ENCODE peak calls at places on chromosomes 2 and 18, in six cellular contexts. P is heart left ventricle, D is GM13976, R is mucosa of descending colon, O is HFF-Myc, J is AG04449. W is an unnamed sample.

GRCh38 chr2:46010925-46011490 is 286.2 kb upstream of the EPAS1 start:
- DNase-seq in R (no peak), O (peak), D (peak), P (no peak), J (no peak), W (no peak)

GRCh38 chr2:42132966-42133641 is 36.0 kb upstream of the EML4 start:
- DNase-seq in R (peak), P (peak), J (peak), D (peak), O (peak), W (peak)

GRCh38 chr2:11212645-11213044 is 57.4 kb downstream of the SLC66A3 start:
- DNase-seq in D (no peak), J (no peak), R (no peak), P (no peak), O (no peak), W (no peak)

GRCh38 chr2:8906208-8906607 is 68.8 kb upstream of the KIDINS220 start:
- DNase-seq in O (peak), R (no peak), J (no peak), D (no peak), P (no peak), W (no peak)

GRCh38 chr2:235665656-235666239 is 171.9 kb downstream of the AGAP1 start:
- DNase-seq in P (no peak), J (no peak), D (no peak), O (no peak), R (no peak), W (peak)

GRCh38 chr2:63537306-63537705 is 51.0 kb downstream of the WDPCP start:
- DNase-seq in P (no peak), R (no peak), J (no peak), O (no peak), D (no peak), W (no peak)

GRCh38 chr2:11187083-11187619 is 31.9 kb downstream of the SLC66A3 start:
- DNase-seq in J (no peak), R (no peak), O (peak), P (no peak), D (no peak), W (no peak)

GRCh38 chr2:229586012-229586411 is 128.3 kb downstream of the DNER start:
- DNase-seq in R (no peak), D (no peak), P (no peak), J (no peak), O (no peak), W (no peak)

GRCh38 chr2:108215794-108216211 is 24.0 kb upstream of the SULT1C3 start:
- DNase-seq in J (no peak), D (peak), R (peak), O (no peak), P (no peak), W (no peak)

GRCh38 chr2:196268538-196269338 is 97.4 kb upstream of the STK17B start:
- DNase-seq in D (no peak), J (no peak), O (no peak), P (no peak), R (no peak), W (no peak)

GRCh38 chr18:75247601-75248421 is 37.2 kb downstream of the TSHZ1 start:
- DNase-seq in J (no peak), D (no peak), O (no peak), R (no peak), P (no peak), W (no peak)

GRCh38 chr2:207241198-207241597 is 75.5 kb upstream of the KLF7 start:
- DNase-seq in O (no peak), R (no peak), P (no peak), D (no peak), J (no peak), W (no peak)

GRCh38 chr2:15521782-15522181 is 39.4 kb downstream of the NBAS start:
- DNase-seq in D (no peak), O (peak), R (no peak), J (no peak), P (no peak), W (no peak)

GRCh38 chr2:128374001-128374710 is 55.5 kb upstream of the HS6ST1 start:
- DNase-seq in R (no peak), O (peak), J (peak), P (no peak), D (no peak), W (no peak)

GRCh38 chr2:234427081-234428058 is 69.5 kb downstream of the ARL4C start:
- DNase-seq in P (no peak), J (peak), O (no peak), D (no peak), R (no peak), W (no peak)

GRCh38 chr2:112092286-112093041 is 37.4 kb downstream of the TMEM87B start:
- DNase-seq in J (peak), P (no peak), O (peak), R (no peak), D (no peak), W (no peak)

GRCh38 chr2:172251231-172251630 is 148.5 kb upstream of the DLX2 start:
- DNase-seq in O (no peak), J (no peak), R (no peak), D (no peak), P (no peak), W (no peak)

GRCh38 chr2:240400319-240401161 is 34.9 kb upstream of the GPC1 start:
- DNase-seq in O (no peak), P (no peak), D (no peak), J (no peak), R (peak), W (no peak)

GRCh38 chr2:228731517-228731916 is 539.6 kb downstream of the PID1 start:
- DNase-seq in D (no peak), J (peak), R (no peak), O (peak), P (no peak), W (no peak)

GRCh38 chr18:79400091-79400590 is 4.4 kb downstream of the NFATC1 start:
- DNase-seq in O (no peak), R (peak), P (peak), J (no peak), D (peak), W (peak)

GRCh38 chr2:236580746-236581355 is 11.2 kb downstream of the ACKR3 start:
- DNase-seq in O (no peak), D (no peak), P (no peak), J (no peak), R (no peak), W (no peak)

GRCh38 chr2:54629914-54630609 is 93.4 kb upstream of the EML6 start:
- DNase-seq in J (no peak), P (peak), D (peak), R (peak), O (no peak), W (no peak)

GRCh38 chr2:157283468-157283867 is 26.0 kb downstream of the GALNT5 start:
- DNase-seq in O (no peak), R (no peak), P (no peak), J (no peak), D (no peak), W (no peak)

GRCh38 chr18:28854964-28855363 is 678.0 kb upstream of the CDH2 start:
- DNase-seq in R (no peak), D (no peak), O (no peak), J (no peak), P (no peak), W (no peak)

GRCh38 chr18:49865401-49865800 is 52.1 kb upstream of the ACAA2 start:
- DNase-seq in R (peak), D (no peak), O (no peak), J (no peak), P (no peak), W (no peak)

GRCh38 chr18:45954070-45954712 is 12.9 kb downstream of the EPG5 start:
- DNase-seq in J (peak), P (no peak), D (no peak), O (peak), R (no peak), W (no peak)

GRCh38 chr2:97995026-97995733 is 568 bp downstream of the TMEM131 start:
- DNase-seq in D (peak), P (peak), J (no peak), R (peak), O (no peak), W (peak)

GRCh38 chr2:112621792-112622527 is 23.8 kb upstream of the SLC20A1 start:
- DNase-seq in O (no peak), D (no peak), R (no peak), P (no peak), J (no peak), W (no peak)

GRCh38 chr2:166042768-166043390 is 84.9 kb downstream of the SCN1A start:
- DNase-seq in O (no peak), R (no peak), D (no peak), J (no peak), P (no peak), W (no peak)

DNA sequence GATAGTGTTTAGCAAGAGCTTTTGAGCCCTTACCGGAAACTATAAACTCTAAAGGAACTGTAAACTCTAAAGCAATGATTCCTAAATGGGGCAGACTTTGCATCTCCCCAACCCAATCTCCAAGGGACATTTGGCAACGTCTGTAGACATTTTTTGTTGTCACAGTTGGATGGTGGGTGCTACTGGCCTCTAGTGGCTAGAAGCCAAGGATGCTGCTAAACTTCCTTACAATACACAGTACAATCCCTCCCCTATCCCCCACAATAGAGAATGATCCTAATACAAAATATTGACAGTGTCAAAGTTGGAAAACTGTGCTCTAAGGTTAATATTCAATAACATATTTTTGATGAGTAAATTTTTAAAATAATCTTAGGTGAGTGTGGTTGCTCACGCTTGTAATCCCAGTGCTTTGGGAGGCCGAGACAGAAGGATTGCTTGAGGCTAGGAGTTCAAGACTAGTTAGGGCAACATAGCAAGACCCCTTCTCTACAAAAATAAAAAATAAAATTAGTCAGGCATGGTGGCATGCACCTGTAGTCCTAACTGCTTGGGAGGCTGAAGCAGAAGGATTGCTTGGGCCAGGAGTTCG is 66.7 kb downstream of the PTPN4 start:
- DNase-seq in O (peak), P (no peak), D (peak), J (no peak), R (no peak), W (no peak)
- TF ChIP-seq CTCF in O (peak), P (peak), D (peak), J (peak), R (peak), W (peak)

GRCh38 chr2:26776195-26776594 is 9.7 kb upstream of the CENPA start:
- DNase-seq in P (no peak), R (no peak), J (no peak), D (no peak), O (no peak), W (no peak)

GRCh38 chr2:26780203-26780760 is 5.6 kb upstream of the CENPA start:
- DNase-seq in J (no peak), D (no peak), O (no peak), R (no peak), P (no peak), W (no peak)

GRCh38 chr2:26782876-26783704 is 2.8 kb upstream of the CENPA start:
- DNase-seq in P (no peak), R (peak), D (no peak), O (no peak), J (no peak), W (no peak)

GRCh38 chr2:26778076-26778475 is 7.8 kb upstream of the CENPA start:
- DNase-seq in R (no peak), J (no peak), D (no peak), O (no peak), P (no peak), W (no peak)

GRCh38 chr2:26778507-26778906 is 7.3 kb upstream of the CENPA start:
- DNase-seq in O (no peak), R (no peak), J (no peak), P (no peak), D (no peak), W (no peak)
- TF ChIP-seq CTCF in O (no peak), R (no peak), J (no peak), P (no peak), D (no peak), W (no peak)

DNA sequence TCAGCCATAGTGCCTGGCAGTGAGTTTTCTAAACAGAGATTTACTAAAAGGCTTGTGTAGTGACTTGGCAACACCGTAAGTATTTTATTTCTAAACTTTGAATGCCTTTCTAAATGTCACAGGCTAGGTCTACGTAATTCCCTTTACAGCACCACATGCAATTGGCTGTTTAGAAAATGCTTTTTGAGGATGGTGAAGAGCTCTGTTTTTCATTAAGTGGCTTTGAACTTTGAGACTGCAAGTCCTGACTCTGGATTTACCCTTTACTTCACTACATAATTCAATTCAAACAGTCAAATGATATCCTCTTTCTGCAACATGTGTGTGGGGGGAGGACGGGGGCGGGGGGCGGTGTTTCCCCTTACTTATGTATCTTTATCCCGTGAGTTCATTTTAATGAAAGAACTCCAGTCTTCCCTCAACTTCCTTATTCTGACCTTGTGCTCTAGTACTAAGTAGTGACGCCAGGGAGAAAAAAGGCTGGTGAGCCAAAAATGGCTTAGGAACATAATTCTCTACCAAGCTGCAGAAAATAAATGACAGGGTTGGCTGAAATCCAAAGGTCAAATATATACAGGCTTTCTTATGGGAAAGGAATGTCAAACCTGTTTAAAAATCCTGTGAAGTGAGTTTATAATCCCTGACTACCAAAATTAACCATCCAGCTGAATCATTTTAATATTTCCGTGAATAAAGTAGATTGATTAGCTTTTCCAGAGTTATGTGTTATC is 119.6 kb downstream of the SLC8A1 start:
- DNase-seq in R (no peak), P (no peak), J (no peak), O (peak), D (no peak), W (no peak)
- TF ChIP-seq CTCF in R (no peak), P (no peak), J (no peak), O (no peak), D (no peak), W (no peak)

GRCh38 chr2:232668805-232669444 is 28.2 kb upstream of the GIGYF2 start:
- DNase-seq in R (no peak), O (no peak), P (peak), D (no peak), J (no peak), W (peak)
- TF ChIP-seq CTCF in R (no peak), O (peak), P (peak), D (no peak), J (peak), W (peak)

DNA sequence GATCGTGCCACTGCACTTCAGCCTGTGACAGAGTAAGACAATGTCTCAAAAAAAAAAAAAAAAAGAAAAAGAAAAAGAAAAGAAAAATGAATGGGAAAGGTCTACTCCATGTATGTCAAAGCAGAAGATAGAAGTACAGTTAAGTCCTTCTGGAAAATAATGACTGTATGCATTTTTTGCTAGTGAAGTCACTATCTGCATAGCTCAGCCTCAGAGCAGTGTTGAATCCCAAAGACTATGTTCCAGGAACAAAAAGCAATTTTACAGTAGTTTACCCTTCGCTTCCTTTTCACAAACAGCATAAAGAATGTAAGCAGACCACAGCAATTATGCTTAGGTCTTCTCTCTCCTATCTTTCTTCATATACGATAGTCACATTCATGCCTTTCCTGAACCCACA is 497.4 kb downstream of the CMPK2 start:
- DNase-seq in J (peak), O (no peak), R (no peak), P (no peak), D (no peak), W (no peak)
- TF ChIP-seq CTCF in J (no peak), O (no peak), R (no peak), P (no peak), D (no peak), W (no peak)

GRCh38 chr2:48284624-48285212 is 245.2 kb upstream of the STON1 start:
- DNase-seq in J (no peak), O (no peak), R (no peak), P (no peak), D (no peak), W (no peak)

GRCh38 chr2:48283870-48284269 is 246.1 kb upstream of the STON1 start:
- DNase-seq in O (no peak), P (no peak), J (no peak), R (no peak), D (no peak), W (no peak)

GRCh38 chr2:48292429-48292828 is 237.5 kb upstream of the STON1 start:
- DNase-seq in D (no peak), R (no peak), J (no peak), P (no peak), O (no peak), W (no peak)

GRCh38 chr2:48282281-48282680 is 247.7 kb upstream of the STON1 start:
- DNase-seq in R (no peak), J (no peak), D (no peak), P (no peak), O (no peak), W (no peak)

GRCh38 chr2:48287971-48288370 is 242.0 kb upstream of the STON1 start:
- DNase-seq in J (no peak), R (no peak), D (no peak), O (no peak), P (no peak), W (no peak)
- TF ChIP-seq CTCF in J (no peak), R (no peak), D (no peak), O (no peak), P (no peak), W (no peak)

DNA sequence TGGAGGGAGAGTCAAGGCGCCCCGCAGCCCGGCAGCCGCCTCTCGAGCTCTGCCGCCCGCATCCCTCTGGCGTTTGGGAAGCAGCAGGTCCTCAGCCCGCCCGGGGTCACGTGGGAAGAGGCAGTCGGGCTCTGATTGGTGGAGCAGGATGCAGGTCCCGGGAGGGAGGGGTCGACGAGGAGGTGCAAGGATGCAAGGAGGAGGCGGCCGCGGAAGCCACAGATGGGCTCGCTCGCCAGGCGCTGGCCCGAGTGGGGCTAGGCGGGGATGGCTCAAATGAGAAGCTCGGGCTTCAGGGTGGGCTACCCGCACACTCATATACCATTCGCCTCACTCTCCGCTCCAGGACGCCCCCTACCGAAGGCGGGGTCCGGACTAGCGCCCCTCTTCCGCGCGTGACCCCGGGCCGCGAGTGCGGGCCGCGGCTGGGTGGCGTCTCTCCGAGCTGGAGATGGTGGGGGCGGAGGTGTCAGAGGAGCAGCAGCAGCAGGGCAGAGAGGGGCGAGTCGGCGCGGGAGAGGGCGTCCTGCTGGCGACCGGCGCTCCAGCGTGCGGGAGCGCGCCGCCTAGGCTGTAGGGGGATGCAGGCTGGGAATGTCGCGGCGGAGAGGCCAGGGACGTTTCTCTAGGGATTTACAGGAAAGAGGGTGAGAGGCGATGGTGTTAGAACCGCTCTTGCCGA is at the start of gene TMEFF2:
- DNase-seq in O (no peak), J (no peak), P (peak), D (peak), R (peak), W (peak)
- TF ChIP-seq CTCF in O (peak), J (peak), P (no peak), D (no peak), R (no peak), W (no peak)

GRCh38 chr18:58335821-58336220 is 291.8 kb downstream of the NEDD4L start:
- DNase-seq in R (no peak), D (no peak), P (no peak), O (no peak), J (no peak), W (no peak)
- TF ChIP-seq CTCF in R (no peak), D (no peak), P (peak), O (peak), J (peak), W (no peak)

W was measured in nephron progenitor cell.